ENCODE peak calls at places on chromosomes 11 and 22, in five cellular contexts. One of them, this sample, is unnamed.

GRCh38 chr22:19120829-19121630 is 1.2 kb downstream of the DGCR2 start:
- DNase-seq in GM12865: no peak
- DNase-seq in activated CD4-positive, alpha-beta T cell treated with anti-CD3 and anti-CD28 coated beads for 24 hours: no peak
- DNase-seq in T-helper 9 cell: peak; percentile 15
- DNase-seq in keratinocyte: no peak
- DNase-seq in this sample: no peak

GRCh38 chr11:68297812-68298658 is 14.4 kb upstream of the LRP5 start:
- DNase-seq in GM12865: peak; percentile 84
- DNase-seq in activated CD4-positive, alpha-beta T cell treated with anti-CD3 and anti-CD28 coated beads for 24 hours: peak; percentile 53
- DNase-seq in T-helper 9 cell: peak; percentile 67
- DNase-seq in keratinocyte: peak; percentile 11
- DNase-seq in this sample: peak; percentile 87

GRCh38 chr11:75562836-75563484 is 907 bp downstream of the SERPINH1 start:
- DNase-seq in GM12865: no peak
- DNase-seq in activated CD4-positive, alpha-beta T cell treated with anti-CD3 and anti-CD28 coated beads for 24 hours: no peak
- DNase-seq in T-helper 9 cell: no peak
- DNase-seq in keratinocyte: no peak
- DNase-seq in this sample: no peak

GRCh38 chr11:128303383-128303782 is 284.0 kb downstream of the ETS1 start:
- DNase-seq in GM12865: no peak
- DNase-seq in activated CD4-positive, alpha-beta T cell treated with anti-CD3 and anti-CD28 coated beads for 24 hours: no peak
- DNase-seq in T-helper 9 cell: no peak
- DNase-seq in keratinocyte: no peak
- DNase-seq in this sample: no peak

GRCh38 chr11:76153609-76153949 is 52.7 kb downstream of the WNT11 start:
- DNase-seq in GM12865: no peak
- DNase-seq in activated CD4-positive, alpha-beta T cell treated with anti-CD3 and anti-CD28 coated beads for 24 hours: no peak
- DNase-seq in T-helper 9 cell: no peak
- DNase-seq in keratinocyte: no peak
- DNase-seq in this sample: no peak

GRCh38 chr11:47124675-47125074 is 52.0 kb downstream of the ARFGAP2 start:
- DNase-seq in GM12865: no peak
- DNase-seq in activated CD4-positive, alpha-beta T cell treated with anti-CD3 and anti-CD28 coated beads for 24 hours: no peak
- DNase-seq in T-helper 9 cell: no peak
- DNase-seq in keratinocyte: no peak
- DNase-seq in this sample: no peak

GRCh38 chr11:129143335-129143734 is 48.8 kb downstream of the ARHGAP32 start:
- DNase-seq in GM12865: no peak
- DNase-seq in activated CD4-positive, alpha-beta T cell treated with anti-CD3 and anti-CD28 coated beads for 24 hours: no peak
- DNase-seq in T-helper 9 cell: no peak
- DNase-seq in keratinocyte: peak; percentile 80
- DNase-seq in this sample: no peak

GRCh38 chr22:21448627-21449416 is 18.4 kb upstream of the TMEM191C start:
- DNase-seq in GM12865: no peak
- DNase-seq in activated CD4-positive, alpha-beta T cell treated with anti-CD3 and anti-CD28 coated beads for 24 hours: no peak
- DNase-seq in T-helper 9 cell: no peak
- DNase-seq in keratinocyte: no peak
- DNase-seq in this sample: no peak

GRCh38 chr11:2432628-2433071 is 11.7 kb downstream of the TRPM5 start:
- DNase-seq in GM12865: no peak
- DNase-seq in activated CD4-positive, alpha-beta T cell treated with anti-CD3 and anti-CD28 coated beads for 24 hours: no peak
- DNase-seq in T-helper 9 cell: no peak
- DNase-seq in keratinocyte: no peak
- DNase-seq in this sample: no peak

GRCh38 chr11:82733444-82734119 is at the start of gene FAM181B:
- DNase-seq in GM12865: no peak
- DNase-seq in activated CD4-positive, alpha-beta T cell treated with anti-CD3 and anti-CD28 coated beads for 24 hours: no peak
- DNase-seq in T-helper 9 cell: no peak
- DNase-seq in keratinocyte: no peak
- DNase-seq in this sample: no peak

GRCh38 chr22:20018001-20018400 is 1.4 kb upstream of the ARVCF start:
- DNase-seq in GM12865: no peak
- DNase-seq in activated CD4-positive, alpha-beta T cell treated with anti-CD3 and anti-CD28 coated beads for 24 hours: no peak
- DNase-seq in T-helper 9 cell: no peak
- DNase-seq in keratinocyte: no peak
- DNase-seq in this sample: no peak

GRCh38 chr11:33692013-33692504 is 8.6 kb downstream of the C11orf91 start:
- DNase-seq in GM12865: peak; percentile 56
- DNase-seq in activated CD4-positive, alpha-beta T cell treated with anti-CD3 and anti-CD28 coated beads for 24 hours: no peak
- DNase-seq in T-helper 9 cell: no peak
- DNase-seq in keratinocyte: no peak
- DNase-seq in this sample: no peak

GRCh38 chr11:24859801-24860300 is 363.0 kb downstream of the LUZP2 start:
- DNase-seq in GM12865: no peak
- DNase-seq in activated CD4-positive, alpha-beta T cell treated with anti-CD3 and anti-CD28 coated beads for 24 hours: no peak
- DNase-seq in T-helper 9 cell: no peak
- DNase-seq in keratinocyte: no peak
- DNase-seq in this sample: no peak

GRCh38 chr11:36628765-36629199 is 30.7 kb upstream of the RAG2 start:
- DNase-seq in GM12865: no peak
- DNase-seq in activated CD4-positive, alpha-beta T cell treated with anti-CD3 and anti-CD28 coated beads for 24 hours: no peak
- DNase-seq in T-helper 9 cell: no peak
- DNase-seq in keratinocyte: no peak
- DNase-seq in this sample: no peak

GRCh38 chr11:117931331-117931950 is 2.2 kb upstream of the TMPRSS13 start:
- DNase-seq in GM12865: no peak
- DNase-seq in activated CD4-positive, alpha-beta T cell treated with anti-CD3 and anti-CD28 coated beads for 24 hours: no peak
- DNase-seq in T-helper 9 cell: no peak
- DNase-seq in keratinocyte: no peak
- DNase-seq in this sample: no peak

GRCh38 chr22:20244744-20245576 is 23.2 kb downstream of the RTN4R start:
- DNase-seq in GM12865: peak; percentile 54
- DNase-seq in activated CD4-positive, alpha-beta T cell treated with anti-CD3 and anti-CD28 coated beads for 24 hours: no peak
- DNase-seq in T-helper 9 cell: peak; percentile 23
- DNase-seq in keratinocyte: no peak
- DNase-seq in this sample: peak; percentile 68

GRCh38 chr11:27201454-27202302 is 161.1 kb downstream of the BBOX1 start:
- DNase-seq in GM12865: no peak
- DNase-seq in activated CD4-positive, alpha-beta T cell treated with anti-CD3 and anti-CD28 coated beads for 24 hours: no peak
- DNase-seq in T-helper 9 cell: no peak
- DNase-seq in keratinocyte: peak; percentile 60
- DNase-seq in this sample: no peak

GRCh38 chr22:36595154-36595553 is 66.2 kb upstream of the EIF3D start:
- DNase-seq in GM12865: no peak
- DNase-seq in activated CD4-positive, alpha-beta T cell treated with anti-CD3 and anti-CD28 coated beads for 24 hours: no peak
- DNase-seq in T-helper 9 cell: no peak
- DNase-seq in keratinocyte: no peak
- DNase-seq in this sample: no peak

GRCh38 chr11:103349595-103349994 is 240.4 kb downstream of the DYNC2H1 start:
- DNase-seq in GM12865: no peak
- DNase-seq in activated CD4-positive, alpha-beta T cell treated with anti-CD3 and anti-CD28 coated beads for 24 hours: no peak
- DNase-seq in T-helper 9 cell: no peak
- DNase-seq in keratinocyte: no peak
- DNase-seq in this sample: no peak

GRCh38 chr11:45094958-45095690 is 51.3 kb upstream of the PRDM11 start:
- DNase-seq in GM12865: no peak
- DNase-seq in activated CD4-positive, alpha-beta T cell treated with anti-CD3 and anti-CD28 coated beads for 24 hours: no peak
- DNase-seq in T-helper 9 cell: no peak
- DNase-seq in keratinocyte: no peak
- DNase-seq in this sample: no peak

GRCh38 chr11:32658639-32659406 is 75.2 kb downstream of the EIF3M start:
- DNase-seq in GM12865: no peak
- DNase-seq in activated CD4-positive, alpha-beta T cell treated with anti-CD3 and anti-CD28 coated beads for 24 hours: no peak
- DNase-seq in T-helper 9 cell: no peak
- DNase-seq in keratinocyte: no peak
- DNase-seq in this sample: no peak

GRCh38 chr22:41237707-41238569 is 2.8 kb downstream of the CHADL start:
- DNase-seq in GM12865: peak; percentile 90
- DNase-seq in activated CD4-positive, alpha-beta T cell treated with anti-CD3 and anti-CD28 coated beads for 24 hours: peak; percentile 58
- DNase-seq in T-helper 9 cell: peak; percentile 69
- DNase-seq in keratinocyte: no peak
- DNase-seq in this sample: peak; percentile 95

GRCh38 chr22:25076281-25076680 is 123.4 kb upstream of the CRYBB3 start:
- DNase-seq in GM12865: peak; percentile 54
- DNase-seq in activated CD4-positive, alpha-beta T cell treated with anti-CD3 and anti-CD28 coated beads for 24 hours: peak; percentile 57
- DNase-seq in T-helper 9 cell: no peak
- DNase-seq in keratinocyte: no peak
- DNase-seq in this sample: no peak

GRCh38 chr11:68958211-68958610 is 22.6 kb downstream of the MRGPRD start:
- DNase-seq in GM12865: no peak
- DNase-seq in activated CD4-positive, alpha-beta T cell treated with anti-CD3 and anti-CD28 coated beads for 24 hours: no peak
- DNase-seq in T-helper 9 cell: no peak
- DNase-seq in keratinocyte: no peak
- DNase-seq in this sample: no peak